ENCODE peak calls at places on chromosome 9, in ten cellular contexts. J is upper lobe of right lung, Z is NB4, C is cardiac muscle cell, R is kidney epithelial cell, L is MM.1S, H is adrenal gland, Y is neural progenitor cell, I is HL-60, G is epithelial cell of esophagus. F is an unnamed sample.

GRCh38 chr9:21836437-21837161 is 34.2 kb downstream of the MTAP start:
- DNase-seq in J (no peak), Z (no peak), C (peak), R (peak), L (no peak), H (no peak), Y (no peak), I (no peak), G (peak), F (peak)

GRCh38 chr9:106862115-106862945 is 636 bp upstream of the ZNF462 start:
- DNase-seq in J (peak), Z (no peak), C (peak), R (no peak), L (peak), H (peak), Y (peak), I (no peak), G (peak), F (no peak)

GRCh38 chr9:135887021-135887507 is 20.3 kb downstream of the CAMSAP1 start:
- DNase-seq in J (no peak), Z (peak), C (no peak), R (no peak), L (no peak), H (peak), Y (no peak), I (peak), G (no peak), F (no peak)

GRCh38 chr9:114757395-114757794 is 48.4 kb downstream of the TNFSF15 start:
- DNase-seq in J (no peak), Z (no peak), C (no peak), R (no peak), L (no peak), H (no peak), Y (no peak), I (no peak), G (no peak), F (no peak)

GRCh38 chr9:72661401-72662135 is 140.2 kb downstream of the TMC1 start:
- DNase-seq in J (no peak), Z (no peak), C (peak), R (no peak), L (no peak), H (no peak), Y (no peak), I (no peak), G (peak), F (peak)

GRCh38 chr9:2087500-2088313 is 72.6 kb downstream of the SMARCA2 start:
- DNase-seq in J (no peak), Z (peak), C (peak), R (no peak), L (peak), H (no peak), Y (peak), I (peak), G (peak), F (no peak)

GRCh38 chr9:98263482-98264357 is 8.3 kb upstream of the TBC1D2 start:
- DNase-seq in J (peak), Z (peak), C (peak), R (no peak), L (peak), H (peak), Y (peak), I (peak), G (peak), F (peak)

GRCh38 chr9:73183917-73184861 is 32.5 kb downstream of the ANXA1 start:
- DNase-seq in J (no peak), Z (peak), C (peak), R (peak), L (peak), H (no peak), Y (peak), I (no peak), G (peak), F (peak)

GRCh38 chr9:80552931-80553330 is 981.2 kb downstream of the TLE4 start:
- DNase-seq in J (no peak), Z (peak), C (peak), R (no peak), L (no peak), H (no peak), Y (no peak), I (no peak), G (peak), F (no peak)

GRCh38 chr9:18923167-18923566 is 109.8 kb downstream of the SAXO1 start:
- DNase-seq in J (no peak), Z (no peak), C (no peak), R (no peak), L (no peak), H (no peak), Y (no peak), I (no peak), G (no peak), F (no peak)

GRCh38 chr9:18928711-18929110 is 104.3 kb downstream of the SAXO1 start:
- DNase-seq in J (no peak), Z (no peak), C (peak), R (no peak), L (no peak), H (no peak), Y (no peak), I (no peak), G (no peak), F (no peak)

GRCh38 chr9:18923671-18924430 is 109.2 kb downstream of the SAXO1 start:
- DNase-seq in J (no peak), Z (no peak), C (no peak), R (no peak), L (no peak), H (no peak), Y (no peak), I (no peak), G (no peak), F (no peak)

GRCh38 chr9:18926513-18926912 is 106.5 kb downstream of the SAXO1 start:
- DNase-seq in J (no peak), Z (no peak), C (no peak), R (no peak), L (no peak), H (no peak), Y (no peak), I (no peak), G (no peak), F (no peak)

GRCh38 chr9:18925880-18926279 is 107.1 kb downstream of the SAXO1 start:
- DNase-seq in J (no peak), Z (no peak), C (no peak), R (no peak), L (no peak), H (no peak), Y (no peak), I (no peak), G (no peak), F (no peak)
- TF ChIP-seq CTCF in J (no peak), Z (no peak), C (no peak), R (no peak), L (no peak), H (no peak), Y (no peak), I (no peak), G (no peak), F (no peak)

DNA sequence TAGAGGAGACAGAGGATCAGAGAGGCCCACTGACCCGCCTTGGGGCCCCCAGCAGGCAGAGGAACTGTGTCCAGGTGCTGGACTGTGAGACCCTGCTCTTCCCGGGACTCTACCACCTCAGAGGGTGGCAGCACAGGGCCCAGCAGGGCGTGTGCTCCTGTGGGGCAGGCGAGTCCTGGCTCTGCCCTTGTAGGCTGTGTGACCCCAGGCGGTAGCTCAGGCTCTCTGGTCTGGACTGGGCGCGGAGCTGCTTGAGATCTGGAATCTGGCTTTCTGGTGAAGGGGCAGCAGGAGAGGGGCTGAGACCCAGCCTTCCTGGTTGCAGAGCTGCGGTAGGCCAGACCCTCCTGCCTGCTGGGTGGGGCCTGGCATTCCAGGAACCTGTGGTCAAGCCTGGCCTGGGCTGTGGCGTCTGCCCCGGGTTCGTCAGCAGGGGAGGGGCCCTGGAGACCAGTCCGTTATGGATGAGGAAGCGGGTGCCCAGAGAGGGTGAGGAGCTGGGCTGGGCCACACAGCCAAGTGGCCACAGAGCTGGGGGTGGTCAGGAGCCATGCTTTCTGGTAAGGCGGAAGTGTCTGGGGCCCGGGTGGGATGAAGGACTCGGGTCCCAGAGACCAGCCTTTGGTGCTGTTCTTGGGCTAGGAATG is 46.5 kb downstream of the RXRA start:
- DNase-seq in J (peak), Z (peak), C (no peak), R (no peak), L (no peak), H (peak), Y (no peak), I (peak), G (no peak), F (no peak)
- H3K4me3 ChIP-seq in J (peak), Z (peak), C (no peak), R (no peak), L (no peak), H (no peak), Y (no peak), I (peak), G (no peak), F (no peak)

GRCh38 chr9:131111854-131112311 is 13.5 kb upstream of the NUP214 start:
- DNase-seq in J (peak), Z (no peak), C (no peak), R (no peak), L (no peak), H (no peak), Y (peak), I (no peak), G (no peak), F (no peak)
- TF ChIP-seq CTCF in J (no peak), Z (no peak), C (no peak), R (peak), L (no peak), H (no peak), Y (peak), I (no peak), G (no peak), F (no peak)

GRCh38 chr9:95071450-95071849 is 246.1 kb downstream of the FANCC start:
- DNase-seq in J (no peak), Z (no peak), C (no peak), R (no peak), L (no peak), H (no peak), Y (no peak), I (no peak), G (no peak), F (no peak)
- H3K4me3 ChIP-seq in J (no peak), Z (no peak), C (no peak), R (no peak), L (no peak), H (no peak), Y (no peak), I (no peak), G (no peak), F (no peak)

GRCh38 chr9:16824545-16825041 is 45.9 kb downstream of the BNC2 start:
- DNase-seq in J (no peak), Z (peak), C (peak), R (no peak), L (peak), H (no peak), Y (peak), I (no peak), G (peak), F (peak)
- TF ChIP-seq CTCF in J (no peak), Z (no peak), C (no peak), R (no peak), L (no peak), H (no peak), Y (peak), I (no peak), G (no peak), F (no peak)

GRCh38 chr9:137068539-137069507 is 1.5 kb downstream of the SAPCD2 start:
- DNase-seq in J (no peak), Z (peak), C (no peak), R (no peak), L (no peak), H (no peak), Y (no peak), I (no peak), G (no peak), F (no peak)
- H3K4me3 ChIP-seq in J (no peak), Z (peak), C (peak), R (peak), L (peak), H (no peak), Y (peak), I (peak), G (peak), F (peak)

GRCh38 chr9:97109194-97109811 is 70.4 kb upstream of the CTSV start:
- DNase-seq in J (no peak), Z (peak), C (peak), R (peak), L (peak), H (peak), Y (peak), I (peak), G (peak), F (no peak)
- TF ChIP-seq CTCF in J (peak), Z (peak), C (peak), R (peak), L (peak), H (peak), Y (peak), I (peak), G (peak), F (peak)

DNA sequence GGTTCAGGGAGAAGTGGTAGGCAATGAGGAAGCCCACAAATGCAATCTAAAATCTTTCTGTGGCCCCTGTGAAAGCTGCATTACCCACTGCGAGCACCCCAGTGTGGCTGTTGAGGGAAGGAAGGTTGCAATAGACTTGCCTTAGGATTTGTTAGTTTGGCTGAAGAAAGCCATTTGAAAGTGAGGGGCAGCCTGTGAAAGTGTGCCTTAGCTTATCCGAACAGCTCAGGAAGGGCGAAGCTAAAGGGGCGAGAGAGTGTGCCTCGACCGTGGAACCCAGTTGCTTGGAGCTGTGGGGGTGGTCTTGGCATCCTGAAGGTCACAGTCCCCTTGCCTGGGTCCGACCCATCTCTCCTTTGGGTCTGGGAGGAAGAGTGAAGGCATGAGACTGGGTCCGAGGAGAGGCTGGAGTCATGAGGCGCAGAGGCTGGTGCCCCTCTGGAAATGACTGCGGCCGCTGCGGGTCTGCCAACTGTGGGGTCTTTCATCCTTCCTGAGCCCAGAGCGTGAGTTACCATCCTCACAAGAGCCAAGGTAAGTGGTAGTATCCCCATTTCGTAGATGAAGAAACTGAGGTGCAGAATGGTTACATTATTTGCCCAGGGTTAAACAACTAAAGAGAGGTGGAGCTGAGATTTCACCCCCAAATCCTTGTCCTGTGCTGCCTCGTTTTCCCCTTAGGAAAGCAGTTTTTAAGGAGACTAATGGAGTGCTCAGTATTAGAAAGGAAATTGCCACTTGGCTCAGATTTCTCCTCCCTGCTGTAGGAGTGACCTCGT is 24.4 kb downstream of the SLC25A25 start:
- DNase-seq in J (peak), Z (no peak), C (no peak), R (no peak), L (no peak), H (no peak), Y (no peak), I (no peak), G (no peak), F (no peak)
- H3K4me3 ChIP-seq in J (no peak), Z (no peak), C (no peak), R (no peak), L (no peak), H (no peak), Y (no peak), I (no peak), G (no peak), F (peak)

GRCh38 chr9:82586918-82587356 is 476.0 kb downstream of the RASEF start:
- DNase-seq in J (no peak), Z (no peak), C (no peak), R (no peak), L (no peak), H (no peak), Y (no peak), I (no peak), G (no peak), F (no peak)
- TF ChIP-seq CTCF in J (no peak), Z (no peak), C (no peak), R (no peak), L (no peak), H (no peak), Y (no peak), I (no peak), G (no peak), F (no peak)